ENCODE peak calls at places on chromosomes 2 and 18, in ten cellular contexts. J is BE2C, T is left lung, G is pancreas, A is HCT116, S is spleen, E is prostate gland, I is thyroid gland, U is HepG2, W is upper lobe of right lung. B is an unnamed sample.
A peak's percentile ranks its signal among the peaks of the same experiment; 100 is the strongest.

GRCh38 chr18:35968278-35968880 is 4.1 kb upstream of the RMP24 start:
- DNase-seq in J (no peak), T (no peak), G (no peak), A (no peak), S (no peak), E (no peak), I (no peak), U (no peak), W (no peak), B (no peak)

GRCh38 chr2:140759431-140760156 is 1371.2 kb downstream of the LRP1B start:
- DNase-seq in J (no peak), T (peak; percentile 34), G (no peak), A (no peak), S (no peak), E (no peak), I (peak; percentile 56), U (no peak), W (no peak), B (no peak)

GRCh38 chr18:37668971-37669747 is 103.6 kb upstream of the CELF4 start:
- DNase-seq in J (no peak), T (no peak), G (no peak), A (no peak), S (no peak), E (no peak), I (no peak), U (no peak), W (no peak), B (no peak)

GRCh38 chr18:5979971-5980457 is 84.7 kb upstream of the TMEM200C start:
- DNase-seq in J (no peak), T (no peak), G (no peak), A (no peak), S (no peak), E (no peak), I (no peak), U (no peak), W (no peak), B (no peak)

GRCh38 chr2:17672583-17673317 is 80.9 kb downstream of the SMC6 start:
- DNase-seq in J (no peak), T (no peak), G (no peak), A (no peak), S (no peak), E (no peak), I (no peak), U (no peak), W (no peak), B (no peak)

GRCh38 chr2:232988444-232988843 is 24.6 kb downstream of the NGEF start:
- DNase-seq in J (no peak), T (no peak), G (peak; percentile 73), A (peak; percentile 98), S (peak; percentile 10), E (no peak), I (peak; percentile 71), U (peak; percentile 87), W (peak; percentile 48), B (no peak)

GRCh38 chr2:100977511-100977910 is 24.6 kb upstream of the RPL31 start:
- DNase-seq in J (no peak), T (no peak), G (no peak), A (no peak), S (no peak), E (no peak), I (no peak), U (no peak), W (peak; percentile 47), B (no peak)

GRCh38 chr2:231436957-231437356 is 27.3 kb downstream of the NCL start:
- DNase-seq in J (no peak), T (no peak), G (no peak), A (no peak), S (peak; percentile 43), E (no peak), I (no peak), U (no peak), W (peak; percentile 48), B (no peak)

GRCh38 chr18:21452808-21453511 is 147.5 kb downstream of the ESCO1 start:
- DNase-seq in J (no peak), T (no peak), G (no peak), A (no peak), S (no peak), E (no peak), I (no peak), U (no peak), W (no peak), B (no peak)

GRCh38 chr2:197198890-197199289 is 111.7 kb downstream of the ANKRD44 start:
- DNase-seq in J (peak; percentile 80), T (peak; percentile 65), G (no peak), A (no peak), S (peak; percentile 92), E (peak; percentile 13), I (peak; percentile 21), U (no peak), W (peak; percentile 66), B (peak; percentile 55)

GRCh38 chr2:15222856-15223255 is 338.3 kb downstream of the NBAS start:
- DNase-seq in J (no peak), T (no peak), G (no peak), A (no peak), S (no peak), E (no peak), I (no peak), U (no peak), W (no peak), B (no peak)

GRCh38 chr18:12837747-12838146 is 46.3 kb downstream of the PTPN2 start:
- DNase-seq in J (no peak), T (no peak), G (no peak), A (no peak), S (no peak), E (no peak), I (no peak), U (no peak), W (no peak), B (no peak)

DNA sequence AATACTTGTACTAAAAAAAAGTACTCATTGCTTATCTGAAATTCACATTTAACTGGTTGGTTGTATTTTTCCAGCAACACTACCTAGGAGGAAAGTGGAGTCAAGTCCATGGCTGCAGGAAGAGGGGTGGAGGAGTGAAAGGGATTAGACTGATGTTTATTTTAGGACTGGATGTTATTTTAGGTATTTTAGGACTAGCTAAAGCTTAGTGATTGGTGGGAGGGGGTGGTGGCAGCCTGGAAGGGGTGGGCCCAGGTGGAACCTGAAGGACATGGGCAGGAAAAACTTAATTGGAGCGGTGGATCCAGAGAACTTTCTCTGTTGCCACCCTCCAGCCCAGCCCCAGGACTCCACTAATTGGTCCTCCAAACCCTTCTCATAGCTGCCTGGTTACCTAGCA is 3.9 kb upstream of the TMBIM1 start:
- DNase-seq in J (no peak), T (no peak), G (no peak), A (no peak), S (no peak), E (no peak), I (peak; percentile 75), U (no peak), W (no peak), B (no peak)
- H3K4me1 ChIP-seq in J (peaks cover 3% of the 10 kb centered on the region), T (peaks cover 42% of the 10 kb centered on the region), G (peaks cover 19% of the 10 kb centered on the region), A (peaks cover 68% of the 10 kb centered on the region), S (peaks cover 37% of the 10 kb centered on the region), E (peaks cover 19% of the 10 kb centered on the region), I (peaks cover 60% of the 10 kb centered on the region), U (peaks cover 67% of the 10 kb centered on the region), W (peaks cover 33% of the 10 kb centered on the region), B (peaks cover 9% of the 10 kb centered on the region)

GRCh38 chr2:173952267-173953046 is 12.7 kb downstream of the SP3 start:
- DNase-seq in J (no peak), T (no peak), G (no peak), A (no peak), S (no peak), E (no peak), I (no peak), U (no peak), W (no peak), B (no peak)
- H3K4me1 ChIP-seq in J (no peaks in the 10 kb centered on the region), T (peaks cover 91% of the 10 kb centered on the region), G (peaks cover 5% of the 10 kb centered on the region), A (no peaks in the 10 kb centered on the region), S (peaks cover 99% of the 10 kb centered on the region), E (peaks cover 5% of the 10 kb centered on the region), I (peaks cover 44% of the 10 kb centered on the region), U (peaks cover 36% of the 10 kb centered on the region), W (peaks cover 68% of the 10 kb centered on the region), B (peaks cover 21% of the 10 kb centered on the region)

GRCh38 chr2:107312240-107312639 is 426.3 kb upstream of the ST6GAL2 start:
- DNase-seq in J (peak; percentile 17), T (no peak), G (no peak), A (no peak), S (no peak), E (no peak), I (no peak), U (no peak), W (no peak), B (no peak)
- H3K4me1 ChIP-seq in J (no peaks in the 10 kb centered on the region), T (no peaks in the 10 kb centered on the region), G (no peaks in the 10 kb centered on the region), A (no peaks in the 10 kb centered on the region), S (no peaks in the 10 kb centered on the region), E (no peaks in the 10 kb centered on the region), I (peaks cover under 1% of the 10 kb centered on the region), U (no peaks in the 10 kb centered on the region), W (no peaks in the 10 kb centered on the region), B (no peaks in the 10 kb centered on the region)

GRCh38 chr2:64637000-64637628 is 16.6 kb downstream of the SERTAD2 start:
- DNase-seq in J (no peak), T (no peak), G (no peak), A (no peak), S (no peak), E (no peak), I (no peak), U (no peak), W (no peak), B (no peak)

GRCh38 chr2:64637931-64638330 is 15.8 kb downstream of the SERTAD2 start:
- DNase-seq in J (no peak), T (no peak), G (no peak), A (no peak), S (no peak), E (no peak), I (no peak), U (no peak), W (no peak), B (no peak)

GRCh38 chr2:64632855-64633819 is 20.6 kb downstream of the SERTAD2 start:
- DNase-seq in J (no peak), T (no peak), G (no peak), A (no peak), S (no peak), E (peak; percentile 45), I (no peak), U (no peak), W (no peak), B (no peak)

GRCh38 chr2:64636105-64636873 is 17.4 kb downstream of the SERTAD2 start:
- DNase-seq in J (no peak), T (no peak), G (no peak), A (no peak), S (peak; percentile 86), E (no peak), I (no peak), U (no peak), W (no peak), B (no peak)

DNA sequence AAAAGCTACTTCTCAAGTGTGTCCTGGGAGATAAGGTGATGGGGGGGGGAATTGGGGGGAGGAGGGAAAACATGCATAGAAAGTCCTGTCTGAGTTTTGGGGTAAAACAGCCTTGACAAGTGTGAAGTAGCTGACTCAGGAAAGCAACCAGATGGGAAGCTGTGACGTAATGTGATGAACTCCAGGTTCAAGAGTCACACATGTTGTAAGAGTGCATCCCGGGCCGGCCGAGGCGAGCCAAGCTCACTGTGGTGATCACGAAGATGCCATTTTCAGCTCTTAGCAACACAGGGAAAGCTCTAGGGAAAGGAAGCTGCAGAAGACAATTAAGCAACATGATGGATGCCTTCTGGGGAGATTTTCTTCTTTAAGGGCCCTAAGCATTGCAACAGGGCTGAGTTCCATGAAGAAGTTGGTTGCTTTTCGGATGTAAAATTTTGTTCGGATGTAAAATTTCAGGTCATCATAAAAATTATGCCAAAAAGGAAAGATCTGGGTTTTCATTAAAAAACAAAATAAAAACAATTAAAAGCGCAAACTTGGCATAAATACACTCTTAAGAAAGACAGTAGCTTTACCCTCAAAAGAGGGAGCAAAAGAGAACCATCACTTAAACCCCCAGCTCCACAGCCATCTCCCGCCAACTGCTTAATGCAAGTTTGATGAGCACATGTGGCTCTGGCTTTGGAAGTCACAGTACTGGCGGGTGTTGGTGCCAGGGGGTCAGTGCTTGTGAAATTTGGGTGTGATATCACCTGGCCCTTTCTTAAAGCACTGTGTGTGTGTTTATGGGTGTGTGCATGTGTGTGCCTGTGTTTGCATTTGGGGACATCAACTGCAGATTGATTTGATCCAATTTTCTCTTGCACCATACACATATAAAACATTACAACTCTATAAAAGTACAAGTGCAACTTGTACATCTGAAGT is 19.1 kb downstream of the SERTAD2 start:
- DNase-seq in J (no peak), T (no peak), G (no peak), A (no peak), S (no peak), E (no peak), I (no peak), U (no peak), W (no peak), B (no peak)
- H3K4me1 ChIP-seq in J (peaks cover under 1% of the 10 kb centered on the region), T (peaks cover 65% of the 10 kb centered on the region), G (peaks cover 3% of the 10 kb centered on the region), A (peaks cover 18% of the 10 kb centered on the region), S (peaks cover 73% of the 10 kb centered on the region), E (peaks cover 3% of the 10 kb centered on the region), I (no peaks in the 10 kb centered on the region), U (peaks cover 22% of the 10 kb centered on the region), W (peaks cover 17% of the 10 kb centered on the region), B (peaks cover 30% of the 10 kb centered on the region)